ENCODE peak calls at places on chromosomes 13 and 19, in eight cellular contexts. N is K562, X is HCT116, H is GM12878, U is Panc1, A is HepG2, G is GM23338, Y is upper lobe of left lung. C is an unnamed sample.

GRCh38 chr19:2084993-2085720 is 11.0 kb downstream of the MOB3A start:
- ATAC-seq in N (peak; percentile 70), X (no peak), H (peak; percentile 47), U (no peak), A (no peak), G (no peak), Y (peak; percentile 76), C (peak; percentile 69)

GRCh38 chr19:49193822-49194394 is 36.3 kb downstream of the TRPM4 start:
- ATAC-seq in N (no peak), X (no peak), H (no peak), U (no peak), A (no peak), G (no peak), Y (no peak), C (no peak)

GRCh38 chr19:10858204-10858828 is 10.1 kb downstream of the C19orf38 start:
- ATAC-seq in N (peak; percentile 73), X (peak; percentile 54), H (peak; percentile 73), U (peak; percentile 36), A (peak; percentile 22), G (peak; percentile 76), Y (no peak), C (no peak)

GRCh38 chr13:109412232-109412935 is 374.0 kb downstream of the IRS2 start:
- ATAC-seq in N (peak; percentile 49), X (peak; percentile 93), H (peak; percentile 54), U (peak; percentile 84), A (peak; percentile 78), G (peak; percentile 91), Y (peak; percentile 70), C (peak; percentile 43)

GRCh38 chr13:27183561-27184147 is 12.0 kb upstream of the USP12 start:
- ATAC-seq in N (peak; percentile 12), X (no peak), H (no peak), U (peak; percentile 44), A (peak; percentile 59), G (no peak), Y (peak; percentile 33), C (no peak)

GRCh38 chr13:42577538-42577937 is 3.6 kb downstream of the TNFSF11 start:
- ATAC-seq in N (no peak), X (no peak), H (no peak), U (no peak), A (no peak), G (no peak), Y (no peak), C (no peak)

GRCh38 chr19:5864725-5865486 is 5.4 kb downstream of the FUT5 start:
- ATAC-seq in N (no peak), X (peak; percentile 52), H (no peak), U (no peak), A (no peak), G (peak; percentile 38), Y (no peak), C (no peak)

GRCh38 chr19:16897572-16898056 is 8.8 kb downstream of the F2RL3 start:
- ATAC-seq in N (peak; percentile 49), X (no peak), H (peak; percentile 42), U (peak; percentile 42), A (peak; percentile 36), G (peak; percentile 21), Y (peak; percentile 35), C (peak; percentile 45)

GRCh38 chr13:110664673-110665072 is 41.2 kb downstream of the CARS2 start:
- ATAC-seq in N (no peak), X (no peak), H (no peak), U (no peak), A (no peak), G (no peak), Y (peak; percentile 53), C (no peak)

GRCh38 chr13:105464249-105464648 is 1071.2 kb downstream of the EFNB2 start:
- ATAC-seq in N (no peak), X (no peak), H (no peak), U (no peak), A (no peak), G (no peak), Y (no peak), C (no peak)

GRCh38 chr13:64453831-64454230 is 2776.3 kb downstream of the PCDH9 start:
- ATAC-seq in N (no peak), X (no peak), H (peak; percentile 62), U (no peak), A (no peak), G (peak; percentile 71), Y (no peak), C (no peak)

GRCh38 chr19:54485846-54486245 is 12.8 kb upstream of the CDC42EP5 start:
- ATAC-seq in N (no peak), X (no peak), H (peak; percentile 60), U (no peak), A (no peak), G (no peak), Y (no peak), C (no peak)

GRCh38 chr19:54480048-54480447 is 7.0 kb upstream of the CDC42EP5 start:
- ATAC-seq in N (no peak), X (no peak), H (no peak), U (no peak), A (no peak), G (no peak), Y (no peak), C (no peak)

GRCh38 chr19:54481326-54481930 is 8.3 kb upstream of the CDC42EP5 start:
- ATAC-seq in N (peak; percentile 81), X (peak; percentile 72), H (peak; percentile 69), U (peak; percentile 65), A (peak; percentile 50), G (peak; percentile 83), Y (peak; percentile 72), C (no peak)

GRCh38 chr19:54484451-54484850 is 11.4 kb upstream of the CDC42EP5 start:
- ATAC-seq in N (no peak), X (no peak), H (no peak), U (no peak), A (no peak), G (no peak), Y (no peak), C (no peak)

GRCh38 chr19:54482889-54483288 is 9.8 kb upstream of the CDC42EP5 start:
- ATAC-seq in N (no peak), X (no peak), H (peak; percentile 52), U (no peak), A (no peak), G (no peak), Y (no peak), C (no peak)
- TF ChIP-seq POLR2AphosphoS5 in N (no peak), X (no peak), H (no peak), U (no peak), A (no peak), G (no peak), Y (no peak), C (no peak)

DNA sequence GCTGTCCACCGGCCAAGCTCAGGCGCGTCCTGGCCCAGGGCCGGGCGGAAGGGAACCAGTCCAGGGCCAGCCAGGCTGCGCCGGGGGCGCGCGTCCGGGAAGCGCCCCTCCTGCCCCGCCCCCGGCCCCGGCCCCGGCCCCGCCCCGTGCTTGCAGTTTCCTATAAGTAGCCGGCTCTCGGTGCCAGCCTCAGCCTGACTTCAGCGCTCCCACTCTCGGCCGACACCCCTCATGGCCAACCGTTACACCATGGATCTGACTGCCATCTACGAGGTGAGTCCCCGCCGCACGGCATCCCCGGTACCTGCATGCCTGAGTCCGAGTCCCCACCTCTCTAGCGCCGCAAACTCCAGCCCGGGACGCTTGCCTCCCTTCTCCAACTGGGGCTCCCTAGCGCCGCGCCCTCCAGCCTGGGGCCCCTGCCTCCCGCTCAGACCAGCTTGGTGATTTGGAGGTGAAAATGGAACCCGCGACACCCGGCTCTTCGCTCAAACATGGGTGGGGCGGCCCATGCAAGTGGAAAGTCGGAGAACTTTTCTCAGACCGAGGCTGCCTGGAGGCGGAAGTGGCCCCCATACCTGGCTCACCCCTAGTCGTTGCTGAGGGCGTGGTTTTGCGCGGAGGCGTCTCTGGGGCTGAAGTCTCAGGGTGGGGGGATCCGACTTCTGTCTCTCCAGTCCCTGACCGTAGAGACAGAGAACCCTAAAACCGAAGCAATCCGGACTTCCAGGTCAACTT is at the start of gene ZFP36:
- ATAC-seq in N (peak; percentile 63), X (peak; percentile 31), H (peak; percentile 29), U (peak; percentile 37), A (peak; percentile 61), G (peak; percentile 16), Y (peak; percentile 46), C (peak; percentile 28)
- TF ChIP-seq POLR2AphosphoS5 in N (peak; percentile 98), X (peak; percentile 96), H (peak; percentile 98), U (no peak), A (peak; percentile 99), G (peak; percentile 93), Y (peak; percentile 100), C (peak; percentile 100)

DNA sequence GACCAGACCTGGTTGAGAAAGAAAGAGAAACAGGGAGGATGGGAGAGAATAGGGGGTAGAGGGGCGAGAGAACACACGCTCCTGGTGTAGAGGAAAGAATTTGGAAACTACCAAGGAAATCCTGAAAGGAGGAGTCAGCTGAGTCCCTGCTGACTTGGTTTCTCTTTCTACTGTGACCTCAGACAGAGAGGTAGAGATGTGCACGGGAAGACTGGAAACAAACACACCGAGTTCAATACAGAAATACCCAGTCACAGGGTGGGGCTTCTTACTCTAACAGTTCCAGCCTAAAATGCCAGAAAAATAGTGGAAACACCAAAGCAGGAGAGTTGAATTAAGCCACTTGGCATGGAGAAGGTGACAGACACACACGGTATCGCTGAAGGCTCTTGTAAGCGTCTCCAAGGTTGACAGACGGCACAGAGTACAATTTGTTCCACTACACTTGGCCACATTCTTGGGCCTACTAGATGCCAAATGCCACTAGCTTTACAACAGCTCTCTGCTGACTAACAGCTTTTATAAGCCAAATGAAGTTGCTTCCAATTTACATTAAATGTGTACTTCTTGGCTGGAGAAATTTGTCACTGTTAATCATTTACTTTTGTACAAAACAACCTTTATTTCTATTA is 28.0 kb downstream of the LATS2 start:
- ATAC-seq in N (no peak), X (no peak), H (peak; percentile 28), U (no peak), A (no peak), G (no peak), Y (peak; percentile 88), C (peak; percentile 92)
- TF ChIP-seq POLR2AphosphoS5 in N (no peak), X (no peak), H (no peak), U (no peak), A (no peak), G (no peak), Y (peak; percentile 72), C (peak; percentile 99)

GRCh38 chr13:37682496-37682895 is 83.9 kb upstream of the POSTN start:
- ATAC-seq in N (peak; percentile 68), X (no peak), H (no peak), U (no peak), A (no peak), G (no peak), Y (no peak), C (no peak)

GRCh38 chr13:37690361-37690760 is 91.8 kb upstream of the POSTN start:
- ATAC-seq in N (no peak), X (no peak), H (no peak), U (no peak), A (no peak), G (no peak), Y (no peak), C (no peak)

GRCh38 chr13:37681295-37682032 is 82.9 kb upstream of the POSTN start:
- ATAC-seq in N (no peak), X (no peak), H (no peak), U (no peak), A (no peak), G (no peak), Y (no peak), C (no peak)

GRCh38 chr13:37685206-37685605 is 86.6 kb upstream of the POSTN start:
- ATAC-seq in N (no peak), X (no peak), H (no peak), U (no peak), A (no peak), G (no peak), Y (no peak), C (no peak)

DNA sequence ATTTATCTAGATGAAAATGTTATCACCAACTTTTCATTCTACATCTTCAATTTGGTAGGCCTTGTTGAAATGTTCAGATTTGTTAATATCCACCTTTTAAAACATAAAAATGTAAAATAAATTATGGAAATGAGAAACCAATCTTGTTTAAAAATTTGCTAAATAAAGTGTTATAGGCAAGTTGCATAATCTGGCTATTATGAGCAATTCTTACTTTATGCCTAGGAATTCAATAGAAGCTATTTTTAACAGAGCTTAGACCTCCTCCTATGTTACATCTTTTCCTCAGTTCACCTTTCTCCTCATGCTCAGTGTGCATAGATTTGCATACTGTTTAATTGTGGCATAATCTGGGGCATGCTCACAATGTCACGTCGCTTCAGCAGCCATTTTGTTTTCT is 87.9 kb upstream of the POSTN start:
- ATAC-seq in N (no peak), X (no peak), H (no peak), U (no peak), A (no peak), G (no peak), Y (no peak), C (no peak)
- TF ChIP-seq POLR2AphosphoS5 in N (no peak), X (no peak), H (no peak), U (no peak), A (no peak), G (no peak), Y (no peak), C (no peak)

C was measured in gastroesophageal sphincter.